ENCODE peak calls at places on chromosomes 4 and X, in four cellular contexts. One of them, this sample, is unnamed.

GRCh38 chr4:544386-545105 is 31.5 kb downstream of the TMEM271 start:
- DNase-seq in transverse colon: no peak
- DNase-seq in GM12878: no peak
- DNase-seq in HL-60: no peak
- DNase-seq in this sample: no peak

GRCh38 chr4:1247811-1248261 is 1.1 kb downstream of the CTBP1 start:
- DNase-seq in GM12878: no peak
- DNase-seq in transverse colon: no peak
- DNase-seq in HL-60: no peak
- DNase-seq in this sample: peak; percentile 71

GRCh38 chr4:99207069-99207743 is 11.8 kb downstream of the ADH6 start:
- DNase-seq in HL-60: no peak
- DNase-seq in GM12878: no peak
- DNase-seq in transverse colon: no peak
- DNase-seq in this sample: no peak

GRCh38 chrX:71177327-71177726 is 32.7 kb downstream of the NLGN3 start:
- DNase-seq in GM12878: no peak
- DNase-seq in HL-60: no peak
- DNase-seq in transverse colon: no peak
- DNase-seq in this sample: no peak

GRCh38 chrX:45903781-45904201 is 641.4 kb downstream of the ZNF674 start:
- DNase-seq in transverse colon: no peak
- DNase-seq in GM12878: no peak
- DNase-seq in HL-60: no peak
- DNase-seq in this sample: no peak

GRCh38 chr4:147734496-147734895 is 2.6 kb downstream of the ARHGAP10 start:
- DNase-seq in HL-60: peak; percentile 7
- DNase-seq in GM12878: no peak
- DNase-seq in transverse colon: no peak
- DNase-seq in this sample: no peak

GRCh38 chr4:38266616-38267015 is 306.4 kb downstream of the PTTG2 start:
- DNase-seq in GM12878: no peak
- DNase-seq in HL-60: no peak
- DNase-seq in transverse colon: peak; percentile 39
- DNase-seq in this sample: no peak

GRCh38 chrX:140091276-140091886 is 126.1 kb upstream of the CXorf66 start:
- DNase-seq in transverse colon: peak; percentile 8
- DNase-seq in HL-60: peak; percentile 3
- DNase-seq in GM12878: no peak
- DNase-seq in this sample: peak; percentile 60

GRCh38 chr4:6362243-6362885 is 92.7 kb downstream of the WFS1 start:
- DNase-seq in GM12878: no peak
- DNase-seq in transverse colon: no peak
- DNase-seq in HL-60: no peak
- DNase-seq in this sample: no peak

GRCh38 chr4:161991811-161992210 is 172.0 kb downstream of the FSTL5 start:
- DNase-seq in transverse colon: no peak
- DNase-seq in GM12878: no peak
- DNase-seq in HL-60: no peak
- DNase-seq in this sample: no peak

GRCh38 chr4:153113061-153113837 is 91.0 kb upstream of the TRIM2 start:
- DNase-seq in HL-60: no peak
- DNase-seq in transverse colon: no peak
- DNase-seq in GM12878: no peak
- DNase-seq in this sample: no peak

GRCh38 chrX:151478052-151478451 is 81.0 kb downstream of the VMA21 start:
- DNase-seq in HL-60: no peak
- DNase-seq in transverse colon: no peak
- DNase-seq in GM12878: no peak
- DNase-seq in this sample: peak; percentile 66

GRCh38 chrX:7191681-7192110 is 43.7 kb upstream of the PUDP start:
- DNase-seq in HL-60: no peak
- DNase-seq in GM12878: no peak
- DNase-seq in transverse colon: no peak
- DNase-seq in this sample: no peak

GRCh38 chr4:10336471-10336870 is 120.8 kb downstream of the ZNF518B start:
- DNase-seq in transverse colon: no peak
- DNase-seq in HL-60: no peak
- DNase-seq in GM12878: no peak
- DNase-seq in this sample: no peak

GRCh38 chr4:177339794-177340374 is 30.2 kb downstream of the NEIL3 start:
- DNase-seq in GM12878: peak; percentile 4
- DNase-seq in transverse colon: no peak
- DNase-seq in HL-60: peak; percentile 20
- DNase-seq in this sample: no peak

GRCh38 chr4:48483777-48484493 is 792 bp downstream of the SLC10A4 start:
- DNase-seq in HL-60: no peak
- DNase-seq in GM12878: no peak
- DNase-seq in transverse colon: no peak
- DNase-seq in this sample: no peak

GRCh38 chr4:128061566-128062536 is 739 bp downstream of the LARP1B start:
- DNase-seq in GM12878: no peak
- DNase-seq in transverse colon: peak; percentile 78
- DNase-seq in HL-60: peak; percentile 66
- DNase-seq in this sample: peak; percentile 73

GRCh38 chr4:154985673-154986072 is 204.6 kb downstream of the RBM46 start:
- DNase-seq in HL-60: no peak
- DNase-seq in GM12878: no peak
- DNase-seq in transverse colon: no peak
- DNase-seq in this sample: no peak

GRCh38 chr4:80213117-80213815 is 16.0 kb downstream of the PRDM8 start:
- DNase-seq in GM12878: no peak
- DNase-seq in transverse colon: no peak
- DNase-seq in HL-60: no peak
- DNase-seq in this sample: no peak

GRCh38 chr4:68373513-68373912 is 23.6 kb upstream of the YTHDC1 start:
- DNase-seq in GM12878: no peak
- DNase-seq in HL-60: peak; percentile 20
- DNase-seq in transverse colon: peak; percentile 59
- DNase-seq in this sample: peak; percentile 90

GRCh38 chr4:177235026-177235425 is 74.6 kb upstream of the NEIL3 start:
- DNase-seq in transverse colon: no peak
- DNase-seq in GM12878: no peak
- DNase-seq in HL-60: no peak
- DNase-seq in this sample: no peak

GRCh38 chrX:45803383-45803921 is 602.8 kb upstream of the DIPK2B start:
- DNase-seq in transverse colon: no peak
- DNase-seq in HL-60: peak; percentile 70
- DNase-seq in GM12878: no peak
- DNase-seq in this sample: no peak

GRCh38 chr4:80101768-80102116 is 28.7 kb upstream of the ANTXR2 start:
- DNase-seq in transverse colon: no peak
- DNase-seq in GM12878: no peak
- DNase-seq in HL-60: no peak
- DNase-seq in this sample: no peak

GRCh38 chr4:26074672-26075071 is 160.7 kb downstream of the SMIM20 start:
- DNase-seq in HL-60: peak; percentile 87
- DNase-seq in GM12878: peak; percentile 68
- DNase-seq in transverse colon: no peak
- DNase-seq in this sample: no peak

GRCh38 chr4:145740796-145741195 is 60.9 kb downstream of the C4orf51 start:
- DNase-seq in transverse colon: no peak
- DNase-seq in HL-60: no peak
- DNase-seq in GM12878: no peak
- DNase-seq in this sample: no peak

GRCh38 chr4:72602396-72602795 is 33.4 kb upstream of the ADAMTS3 start:
- DNase-seq in GM12878: no peak
- DNase-seq in HL-60: no peak
- DNase-seq in transverse colon: no peak
- DNase-seq in this sample: no peak

GRCh38 chr4:183636923-183637322 is 22.1 kb downstream of the RWDD4 start:
- DNase-seq in GM12878: no peak
- DNase-seq in transverse colon: no peak
- DNase-seq in HL-60: no peak
- DNase-seq in this sample: no peak

GRCh38 chrX:103878466-103879151 is 46.6 kb upstream of the RAB9B start:
- DNase-seq in GM12878: no peak
- DNase-seq in transverse colon: no peak
- DNase-seq in HL-60: no peak
- DNase-seq in this sample: no peak

GRCh38 chr4:80006935-80007744 is 65.9 kb downstream of the ANTXR2 start:
- DNase-seq in GM12878: no peak
- DNase-seq in transverse colon: no peak
- DNase-seq in HL-60: peak; percentile 16
- DNase-seq in this sample: no peak

GRCh38 chrX:3465017-3465416 is 118.6 kb upstream of the MXRA5 start:
- DNase-seq in HL-60: no peak
- DNase-seq in GM12878: no peak
- DNase-seq in transverse colon: no peak
- DNase-seq in this sample: no peak

GRCh38 chr4:72320185-72320948 is 248.7 kb downstream of the ADAMTS3 start:
- DNase-seq in HL-60: no peak
- DNase-seq in transverse colon: no peak
- DNase-seq in GM12878: no peak
- DNase-seq in this sample: no peak

GRCh38 chr4:186948361-186949291 is 225.0 kb upstream of the FAT1 start:
- DNase-seq in transverse colon: no peak
- DNase-seq in HL-60: no peak
- DNase-seq in GM12878: no peak
- DNase-seq in this sample: no peak

GRCh38 chr4:185774815-185775684 is 36.9 kb downstream of the SORBS2 start:
- DNase-seq in GM12878: no peak
- DNase-seq in transverse colon: no peak
- DNase-seq in HL-60: no peak
- DNase-seq in this sample: no peak

GRCh38 chr4:162839814-162840213 is 326.9 kb downstream of the NAF1 start:
- DNase-seq in transverse colon: no peak
- DNase-seq in HL-60: no peak
- DNase-seq in GM12878: no peak
- DNase-seq in this sample: no peak

GRCh38 chrX:24260827-24261550 is 52.9 kb downstream of the SUPT20HL2 start:
- DNase-seq in HL-60: peak; percentile 82
- DNase-seq in GM12878: no peak
- DNase-seq in transverse colon: peak; percentile 39
- DNase-seq in this sample: peak; percentile 81

GRCh38 chr4:175421506-175421905 is 390.6 kb downstream of the GPM6A start:
- DNase-seq in transverse colon: no peak
- DNase-seq in HL-60: no peak
- DNase-seq in GM12878: no peak
- DNase-seq in this sample: no peak

GRCh38 chr4:167218022-167218608 is 16.2 kb downstream of the SPOCK3 start:
- DNase-seq in transverse colon: no peak
- DNase-seq in HL-60: no peak
- DNase-seq in GM12878: no peak
- DNase-seq in this sample: no peak

GRCh38 chrX:8960809-8961413 is 73.0 kb downstream of the FAM9B start:
- DNase-seq in GM12878: no peak
- DNase-seq in transverse colon: no peak
- DNase-seq in HL-60: peak; percentile 12
- DNase-seq in this sample: no peak

GRCh38 chr4:152696764-152697250 is 17.0 kb upstream of the TMEM154 start:
- DNase-seq in GM12878: peak; percentile 98
- DNase-seq in transverse colon: peak; percentile 50
- DNase-seq in HL-60: no peak
- DNase-seq in this sample: no peak

GRCh38 chrX:154383359-154384283 is 4.5 kb downstream of the EMD start:
- DNase-seq in HL-60: no peak
- DNase-seq in transverse colon: no peak
- DNase-seq in GM12878: no peak
- DNase-seq in this sample: peak; percentile 73

GRCh38 chrX:154381271-154381670 is 2.2 kb downstream of the EMD start:
- DNase-seq in GM12878: no peak
- DNase-seq in HL-60: no peak
- DNase-seq in transverse colon: no peak
- DNase-seq in this sample: no peak

GRCh38 chrX:154380787-154381186 is 1.7 kb downstream of the EMD start:
- DNase-seq in HL-60: no peak
- DNase-seq in GM12878: no peak
- DNase-seq in transverse colon: no peak
- DNase-seq in this sample: no peak

GRCh38 chrX:154384284-154384892 is 5.3 kb downstream of the EMD start:
- DNase-seq in HL-60: no peak
- DNase-seq in GM12878: no peak
- DNase-seq in transverse colon: no peak
- DNase-seq in this sample: peak; percentile 64

GRCh38 chrX:154382483-154383069 is 3.5 kb downstream of the EMD start:
- DNase-seq in transverse colon: no peak
- DNase-seq in GM12878: no peak
- DNase-seq in HL-60: no peak
- DNase-seq in this sample: no peak
- H3K27ac ChIP-seq in transverse colon: no peak overlapping the region
- H3K27ac ChIP-seq in GM12878: no peak overlapping the region
- H3K27ac ChIP-seq in HL-60: no peak overlapping the region
- H3K27ac ChIP-seq in this sample: no peak overlapping the region

GRCh38 chr4:173501592-173502150 is 28.4 kb downstream of the HAND2 start:
- DNase-seq in HL-60: no peak
- DNase-seq in transverse colon: no peak
- DNase-seq in GM12878: no peak
- DNase-seq in this sample: no peak

GRCh38 chr4:173499568-173500535 is 30.2 kb downstream of the HAND2 start:
- DNase-seq in transverse colon: no peak
- DNase-seq in GM12878: no peak
- DNase-seq in HL-60: no peak
- DNase-seq in this sample: no peak

GRCh38 chr4:173498771-173499170 is 31.3 kb downstream of the HAND2 start:
- DNase-seq in transverse colon: no peak
- DNase-seq in GM12878: no peak
- DNase-seq in HL-60: no peak
- DNase-seq in this sample: no peak

GRCh38 chr4:173503330-173504180 is 26.5 kb downstream of the HAND2 start:
- DNase-seq in transverse colon: no peak
- DNase-seq in HL-60: no peak
- DNase-seq in GM12878: no peak
- DNase-seq in this sample: no peak

GRCh38 chr4:173500841-173501591 is 29.0 kb downstream of the HAND2 start:
- DNase-seq in transverse colon: no peak
- DNase-seq in GM12878: no peak
- DNase-seq in HL-60: no peak
- DNase-seq in this sample: no peak
- TF ChIP-seq POLR2AphosphoS5 in transverse colon: no peak
- TF ChIP-seq POLR2AphosphoS5 in GM12878: no peak
- TF ChIP-seq POLR2AphosphoS5 in HL-60: no peak
- TF ChIP-seq POLR2AphosphoS5 in this sample: no peak

GRCh38 chr4:7865533-7865932 is 74.1 kb downstream of the AFAP1 start:
- DNase-seq in GM12878: no peak
- DNase-seq in transverse colon: no peak
- DNase-seq in HL-60: no peak
- DNase-seq in this sample: peak; percentile 44
- H3K27ac ChIP-seq in GM12878: no peak overlapping the region
- H3K27ac ChIP-seq in transverse colon: no peak overlapping the region
- H3K27ac ChIP-seq in HL-60: no peak overlapping the region
- H3K27ac ChIP-seq in this sample: no peak overlapping the region

GRCh38 chr4:15702941-15703403 is at the start of gene BST1:
- DNase-seq in GM12878: no peak
- DNase-seq in HL-60: peak; percentile 95
- DNase-seq in transverse colon: peak; percentile 81
- DNase-seq in this sample: peak; percentile 82
- TF ChIP-seq POLR2AphosphoS5 in GM12878: no peak
- TF ChIP-seq POLR2AphosphoS5 in HL-60: peak; percentile 63
- TF ChIP-seq POLR2AphosphoS5 in transverse colon: peak; percentile 11
- TF ChIP-seq POLR2AphosphoS5 in this sample: no peak

This sample was measured in sigmoid colon.